ENCODE peak calls at places on chromosomes 5 and 9, in five cellular contexts. Y, D, P, O and R are unnamed samples. For H3K27me3, the result is how much of the 10 kb centered on the place peaks cover.

GRCh38 chr5:115068239-115069086 is 101.2 kb downstream of the TRIM36 start:
- DNase-seq in Y (no peak), D (no peak), P (no peak), O (no peak), R (no peak)

GRCh38 chr9:129176786-129177442 is 1.1 kb downstream of the IER5L start:
- DNase-seq in Y (peak), D (no peak), P (peak), O (peak), R (no peak)

GRCh38 chr5:137501226-137501625 is 2.1 kb upstream of the SPOCK1 start:
- DNase-seq in Y (no peak), D (no peak), P (no peak), O (no peak), R (no peak)

GRCh38 chr5:101728933-101729332 is 567.2 kb downstream of the SLCO4C1 start:
- DNase-seq in Y (no peak), D (no peak), P (peak), O (no peak), R (no peak)

GRCh38 chr5:134551891-134552290 is 26.4 kb downstream of the JADE2 start:
- DNase-seq in Y (no peak), D (no peak), P (no peak), O (no peak), R (no peak)

GRCh38 chr5:142342128-142342981 is 17.5 kb upstream of the SPRY4 start:
- DNase-seq in Y (no peak), D (no peak), P (no peak), O (no peak), R (no peak)

GRCh38 chr9:38249587-38250210 is 142.8 kb upstream of the ALDH1B1 start:
- DNase-seq in Y (peak), D (no peak), P (no peak), O (no peak), R (no peak)

GRCh38 chr5:71922584-71923106 is 184.6 kb upstream of the MAP1B start:
- DNase-seq in Y (peak), D (peak), P (no peak), O (no peak), R (peak)

GRCh38 chr9:102445906-102446305 is 549.2 kb upstream of the CYLC2 start:
- DNase-seq in Y (no peak), D (no peak), P (no peak), O (no peak), R (no peak)

GRCh38 chr9:124216474-124217176 is 41.1 kb upstream of the NEK6 start:
- DNase-seq in Y (no peak), D (no peak), P (no peak), O (peak), R (no peak)

GRCh38 chr9:135978650-135979461 is 17.7 kb upstream of the UBAC1 start:
- DNase-seq in Y (no peak), D (no peak), P (no peak), O (no peak), R (no peak)

GRCh38 chr9:108156270-108156998 is 666.9 kb upstream of the KLF4 start:
- DNase-seq in Y (peak), D (no peak), P (no peak), O (no peak), R (no peak)

GRCh38 chr9:106859957-106860715 is 2.8 kb upstream of the ZNF462 start:
- DNase-seq in Y (peak), D (no peak), P (peak), O (no peak), R (no peak)

GRCh38 chr5:138264183-138264582 is 10.2 kb downstream of the GFRA3 start:
- DNase-seq in Y (no peak), D (no peak), P (no peak), O (no peak), R (no peak)

GRCh38 chr9:73152953-73153352 is 1.3 kb downstream of the ANXA1 start:
- DNase-seq in Y (no peak), D (no peak), P (no peak), O (no peak), R (no peak)

GRCh38 chr5:176570044-176570443 is 20.9 kb downstream of the CDHR2 start:
- DNase-seq in Y (no peak), D (no peak), P (no peak), O (no peak), R (no peak)

GRCh38 chr5:7181841-7182240 is 214.1 kb upstream of the ADCY2 start:
- DNase-seq in Y (peak), D (no peak), P (no peak), O (no peak), R (no peak)

GRCh38 chr5:5454405-5454804 is 31.9 kb downstream of the ICE1 start:
- DNase-seq in Y (peak), D (no peak), P (no peak), O (no peak), R (no peak)

GRCh38 chr5:150638053-150638444 is 2.4 kb upstream of the SYNPO start:
- DNase-seq in Y (no peak), D (no peak), P (no peak), O (no peak), R (no peak)

GRCh38 chr5:153504726-153505125 is 14.3 kb downstream of the GRIA1 start:
- DNase-seq in Y (no peak), D (no peak), P (no peak), O (no peak), R (no peak)

GRCh38 chr9:25681270-25681669 is 3.0 kb upstream of the TUSC1 start:
- DNase-seq in Y (no peak), D (no peak), P (no peak), O (no peak), R (no peak)

GRCh38 chr9:4927701-4928100 is 57.4 kb upstream of the JAK2 start:
- DNase-seq in Y (no peak), D (no peak), P (no peak), O (no peak), R (no peak)

GRCh38 chr5:1315018-1315708 is 20.3 kb upstream of the TERT start:
- DNase-seq in Y (no peak), D (no peak), P (no peak), O (peak), R (no peak)

GRCh38 chr5:1312206-1312605 is 17.3 kb upstream of the TERT start:
- DNase-seq in Y (no peak), D (no peak), P (no peak), O (peak), R (no peak)

GRCh38 chr5:1314564-1314982 is 19.7 kb upstream of the TERT start:
- DNase-seq in Y (no peak), D (no peak), P (no peak), O (peak), R (no peak)

GRCh38 chr5:1311443-1312055 is 16.7 kb upstream of the TERT start:
- DNase-seq in Y (no peak), D (no peak), P (no peak), O (peak), R (no peak)

DNA sequence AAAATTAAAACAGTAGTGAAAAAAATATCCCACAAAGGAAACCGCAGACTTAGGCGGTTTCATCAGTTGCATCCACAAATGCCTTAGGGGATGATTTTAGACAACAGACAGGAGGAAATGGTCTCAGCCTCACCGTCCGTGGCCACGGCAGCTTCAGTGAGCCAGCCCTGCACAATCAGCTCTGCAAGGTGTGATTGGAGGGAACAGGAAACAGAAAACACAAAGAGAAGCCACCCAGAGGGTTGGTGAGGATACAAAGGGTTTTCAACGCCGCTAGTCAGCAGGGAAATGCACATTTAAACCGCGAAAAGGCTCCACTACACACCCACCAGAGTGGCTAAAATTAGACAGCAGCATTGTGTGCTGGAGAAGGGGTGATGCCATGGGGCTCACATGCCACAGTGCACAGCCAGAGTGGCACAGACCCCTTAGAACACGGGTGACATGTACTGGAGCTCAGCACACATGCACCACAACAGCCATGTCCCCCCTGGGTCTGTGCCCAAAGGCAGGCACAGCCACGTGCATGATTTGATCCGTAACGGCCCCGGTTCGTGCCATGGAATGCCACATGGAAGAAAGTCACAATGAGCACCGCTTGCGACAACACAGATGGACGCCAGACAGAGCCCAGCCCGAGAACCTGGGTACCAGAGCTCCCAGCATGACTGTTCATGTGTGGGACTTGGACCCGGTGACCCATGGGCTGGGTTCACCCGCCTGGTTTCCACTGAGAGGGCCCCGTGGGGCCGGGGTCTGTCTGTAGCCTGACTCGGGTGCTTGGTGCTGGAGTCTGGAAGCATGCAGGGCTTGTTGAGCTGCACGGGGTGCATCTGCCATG is 18.3 kb upstream of the TERT start:
- DNase-seq in Y (no peak), D (no peak), P (no peak), O (peak), R (no peak)
- H3K27me3 ChIP-seq in Y (under half), D (under half), P (under half), O (under half), R (under half)

DNA sequence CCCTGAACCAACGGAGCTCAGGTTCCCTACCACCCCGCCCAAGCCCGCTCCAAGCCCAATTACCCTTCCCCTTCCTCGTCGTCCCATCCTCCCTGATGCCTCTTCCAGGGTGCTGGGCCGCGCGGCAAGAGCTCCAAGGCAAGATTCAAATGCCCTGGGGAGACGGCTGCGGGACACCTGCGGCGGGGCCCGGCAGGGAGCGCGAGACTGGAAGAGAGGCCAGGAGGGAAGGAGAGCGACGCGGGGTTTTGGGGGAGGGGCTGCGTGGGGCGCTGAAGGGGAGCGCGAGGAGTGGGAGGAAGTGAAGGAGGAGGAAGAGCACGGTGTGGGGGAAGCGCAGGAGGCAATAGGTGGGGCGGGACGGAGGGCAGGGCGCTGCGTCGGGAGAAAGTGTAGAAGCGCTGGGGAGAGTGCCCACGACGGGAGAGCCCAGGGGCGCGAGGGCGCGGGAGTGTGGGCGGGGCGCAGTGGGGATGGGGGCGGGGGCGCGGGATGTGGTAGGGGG is 975 bp upstream of the NXNL2 start:
- DNase-seq in Y (peak), D (no peak), P (peak), O (peak), R (no peak)
- TF ChIP-seq CTCF in Y (peak), D (no peak), P (no peak), O (no peak), R (no peak)

DNA sequence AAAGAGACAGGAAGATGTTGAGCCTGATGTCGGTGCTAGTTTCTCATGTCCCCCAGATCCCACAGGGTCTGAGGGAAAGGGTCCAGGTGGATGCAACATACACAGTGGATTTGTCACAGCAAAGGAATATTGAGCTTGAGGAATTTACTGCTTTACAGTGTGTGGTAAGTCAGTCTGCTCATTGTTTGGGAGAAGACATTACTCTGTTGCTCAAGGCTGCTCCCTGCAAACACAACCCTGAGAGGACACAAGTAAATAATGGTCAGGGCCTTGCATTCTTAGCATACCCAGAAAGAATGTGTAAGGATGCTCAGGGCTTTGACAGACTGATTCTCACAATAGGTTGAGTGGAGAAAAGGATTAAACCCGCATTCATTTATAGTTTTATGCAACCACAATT is 7.3 kb upstream of the MAN2A1 start:
- DNase-seq in Y (no peak), D (no peak), P (peak), O (no peak), R (no peak)
- H3K27ac ChIP-seq in Y (no peak), D (no peak), P (no peak), O (no peak), R (no peak)

GRCh38 chr5:127409236-127409921 is 108.1 kb upstream of the PRRC1 start:
- DNase-seq in Y (no peak), D (no peak), P (no peak), O (no peak), R (no peak)
- H3K27me3 ChIP-seq in Y (under half), D (under half), P (under half), O (under half), R (under half)

GRCh38 chr5:59330680-59331079 is 562.8 kb downstream of the PDE4D start:
- DNase-seq in Y (no peak), D (no peak), P (no peak), O (no peak), R (no peak)

GRCh38 chr5:59322887-59323286 is 570.6 kb downstream of the PDE4D start:
- DNase-seq in Y (no peak), D (no peak), P (no peak), O (no peak), R (no peak)

GRCh38 chr5:59328801-59329296 is 564.7 kb downstream of the PDE4D start:
- DNase-seq in Y (peak), D (no peak), P (no peak), O (no peak), R (no peak)

GRCh38 chr5:59325070-59325469 is 568.5 kb downstream of the PDE4D start:
- DNase-seq in Y (no peak), D (no peak), P (no peak), O (no peak), R (no peak)

GRCh38 chr5:59326551-59326950 is 567.0 kb downstream of the PDE4D start:
- DNase-seq in Y (no peak), D (no peak), P (no peak), O (no peak), R (no peak)
- TF ChIP-seq CTCF in Y (no peak), D (no peak), P (no peak), O (no peak), R (no peak)

DNA sequence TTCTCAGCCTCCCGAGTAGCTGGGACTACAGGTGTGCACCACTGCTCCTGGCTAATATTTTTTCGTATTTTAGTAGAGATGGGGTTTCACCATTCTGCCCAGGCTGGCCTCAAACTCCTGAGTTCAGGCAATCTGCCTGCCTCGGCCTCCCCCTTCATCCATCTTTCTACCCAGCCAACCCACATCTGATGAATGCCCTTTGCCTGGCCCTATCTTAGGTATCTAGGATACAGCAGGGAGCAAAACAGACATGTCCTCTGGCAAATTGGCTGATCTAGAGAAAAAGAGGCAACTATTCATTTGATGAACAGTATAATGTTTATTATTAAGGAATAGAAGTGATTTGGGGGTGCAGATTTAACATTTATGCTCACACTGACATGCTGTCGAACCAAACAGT is 123.0 kb downstream of the TRIO start:
- DNase-seq in Y (no peak), D (no peak), P (no peak), O (no peak), R (no peak)
- H3K27ac ChIP-seq in Y (peak), D (no peak), P (no peak), O (no peak), R (peak)

DNA sequence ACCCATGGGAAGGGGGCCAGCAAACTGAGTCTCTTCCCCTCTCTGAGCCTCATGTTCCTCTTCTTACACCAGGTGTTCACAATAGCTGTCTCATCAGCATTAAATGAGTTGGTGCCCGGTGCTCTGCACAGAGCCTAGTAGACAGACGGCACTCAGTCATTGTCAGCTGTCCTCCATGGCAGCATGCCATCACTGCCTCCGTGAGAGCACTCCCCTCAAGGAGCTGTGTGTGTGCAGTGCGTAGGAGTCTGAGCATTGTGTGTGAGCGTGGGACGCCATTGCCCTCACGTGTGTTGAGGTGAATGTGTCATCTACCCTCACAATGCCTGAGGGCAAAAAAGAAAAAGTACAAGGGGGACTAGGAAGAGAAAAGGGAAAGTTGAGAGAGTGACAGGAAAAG is 536.5 kb downstream of the CDK5RAP2 start:
- DNase-seq in Y (no peak), D (no peak), P (no peak), O (no peak), R (no peak)
- H3K27me3 ChIP-seq in Y (under half), D (under half), P (under half), O (under half), R (under half)

GRCh38 chr9:131422241-131422792 is 28.4 kb downstream of the PRRC2B start:
- DNase-seq in Y (peak), D (no peak), P (no peak), O (peak), R (no peak)
- TF ChIP-seq CTCF in Y (no peak), D (no peak), P (no peak), O (no peak), R (no peak)